ENCODE peak calls at places on chromosomes 1 and 21, in seven cellular contexts. R, P, S, D, G, V and C are unnamed samples.

GRCh38 chr21:37593740-37594471 is 227.3 kb downstream of the DYRK1A start:
- DNase-seq in R (no peak), G (no peak), D (no peak), S (no peak), P (no peak), V (no peak), C (no peak)

GRCh38 chr1:202892501-202892900 is 3.6 kb upstream of the RABIF start:
- DNase-seq in G (no peak), P (peak), S (no peak), D (no peak), R (no peak), V (no peak), C (no peak)

GRCh38 chr1:1292851-1293250 is 12.6 kb downstream of the SCNN1D start:
- DNase-seq in V (no peak), G (no peak), R (no peak), P (no peak), D (no peak), S (no peak), C (no peak)

GRCh38 chr1:205229399-205229861 is 1.7 kb downstream of the TMCC2 start:
- DNase-seq in P (peak), R (no peak), D (peak), S (peak), G (peak), V (no peak), C (no peak)

GRCh38 chr1:94883688-94884087 is 43.2 kb downstream of the CNN3 start:
- DNase-seq in D (no peak), P (no peak), G (no peak), R (no peak), S (peak), V (no peak), C (no peak)

GRCh38 chr1:37325509-37326437 is 148.6 kb upstream of the ZC3H12A start:
- DNase-seq in S (no peak), P (no peak), V (no peak), D (no peak), G (no peak), R (no peak), C (peak)

GRCh38 chr1:26378088-26378878 is 5.7 kb upstream of the ZNF683 start:
- DNase-seq in G (no peak), V (no peak), D (no peak), R (peak), P (peak), S (peak), C (peak)

GRCh38 chr1:40316595-40317393 is at the start of gene COL9A2:
- DNase-seq in G (peak), V (peak), D (peak), S (no peak), P (no peak), R (no peak), C (no peak)

GRCh38 chr1:21174230-21174629 is 2.5 kb downstream of the EIF4G3 start:
- DNase-seq in P (no peak), S (no peak), D (no peak), V (no peak), R (no peak), G (no peak), C (no peak)

GRCh38 chr1:100036718-100037664 is 67.2 kb downstream of the SLC35A3 start:
- DNase-seq in S (peak), V (no peak), R (no peak), D (no peak), G (no peak), P (no peak), C (no peak)

DNA sequence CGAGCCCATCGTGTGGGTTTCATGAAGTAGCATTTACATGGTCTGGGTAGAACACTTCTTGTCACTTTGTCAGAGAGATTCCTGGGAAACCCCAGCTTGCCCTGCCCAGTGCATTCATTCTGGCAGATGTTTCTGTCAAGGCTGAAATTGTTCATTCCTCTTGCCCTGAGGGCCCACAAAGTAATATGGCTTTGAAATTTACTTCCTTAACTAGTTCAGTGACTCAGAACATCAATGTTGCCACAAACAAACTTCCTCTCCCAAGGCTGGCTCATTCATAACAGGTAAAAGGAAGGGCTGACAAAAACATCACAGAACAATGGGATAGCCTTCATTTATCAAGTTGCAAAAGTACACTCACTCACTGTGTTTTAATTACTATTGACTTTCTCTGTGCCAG is 5.0 kb upstream of the KIAA0040 start:
- DNase-seq in S (no peak), D (no peak), R (peak), G (no peak), V (no peak), P (no peak), C (no peak)
- TF ChIP-seq CTCF in S (no peak), D (no peak), R (no peak), G (no peak), V (no peak), P (no peak), C (no peak)

GRCh38 chr1:156489166-156489934 is 11.2 kb downstream of the MEF2D start:
- DNase-seq in G (no peak), D (peak), R (no peak), S (no peak), P (peak), V (no peak), C (no peak)
- TF ChIP-seq CTCF in G (no peak), D (no peak), R (peak), S (peak), P (peak), V (no peak), C (no peak)

GRCh38 chr1:46303038-46303871 is at the start of the genes LRRC41 and UQCRH:
- DNase-seq in G (peak), V (peak), D (peak), R (peak), P (peak), S (peak), C (peak)
- TF ChIP-seq CTCF in G (no peak), V (no peak), D (no peak), R (peak), P (peak), S (no peak), C (no peak)

GRCh38 chr1:150979723-150980056 is 2.4 kb upstream of the ANXA9 start:
- DNase-seq in V (no peak), G (no peak), S (no peak), R (no peak), P (no peak), D (no peak), C (no peak)

GRCh38 chr1:150976879-150977694 is 2.5 kb upstream of the CERS2 start:
- DNase-seq in V (peak), D (no peak), G (peak), S (no peak), P (no peak), R (peak), C (peak)

GRCh38 chr1:150979007-150979722 is 2.9 kb upstream of the ANXA9 start:
- DNase-seq in R (no peak), D (peak), G (peak), V (peak), P (peak), S (peak), C (no peak)

GRCh38 chr1:150981177-150981804 is 801 bp upstream of the ANXA9 start:
- DNase-seq in P (peak), S (no peak), V (no peak), D (peak), R (no peak), G (peak), C (no peak)

DNA sequence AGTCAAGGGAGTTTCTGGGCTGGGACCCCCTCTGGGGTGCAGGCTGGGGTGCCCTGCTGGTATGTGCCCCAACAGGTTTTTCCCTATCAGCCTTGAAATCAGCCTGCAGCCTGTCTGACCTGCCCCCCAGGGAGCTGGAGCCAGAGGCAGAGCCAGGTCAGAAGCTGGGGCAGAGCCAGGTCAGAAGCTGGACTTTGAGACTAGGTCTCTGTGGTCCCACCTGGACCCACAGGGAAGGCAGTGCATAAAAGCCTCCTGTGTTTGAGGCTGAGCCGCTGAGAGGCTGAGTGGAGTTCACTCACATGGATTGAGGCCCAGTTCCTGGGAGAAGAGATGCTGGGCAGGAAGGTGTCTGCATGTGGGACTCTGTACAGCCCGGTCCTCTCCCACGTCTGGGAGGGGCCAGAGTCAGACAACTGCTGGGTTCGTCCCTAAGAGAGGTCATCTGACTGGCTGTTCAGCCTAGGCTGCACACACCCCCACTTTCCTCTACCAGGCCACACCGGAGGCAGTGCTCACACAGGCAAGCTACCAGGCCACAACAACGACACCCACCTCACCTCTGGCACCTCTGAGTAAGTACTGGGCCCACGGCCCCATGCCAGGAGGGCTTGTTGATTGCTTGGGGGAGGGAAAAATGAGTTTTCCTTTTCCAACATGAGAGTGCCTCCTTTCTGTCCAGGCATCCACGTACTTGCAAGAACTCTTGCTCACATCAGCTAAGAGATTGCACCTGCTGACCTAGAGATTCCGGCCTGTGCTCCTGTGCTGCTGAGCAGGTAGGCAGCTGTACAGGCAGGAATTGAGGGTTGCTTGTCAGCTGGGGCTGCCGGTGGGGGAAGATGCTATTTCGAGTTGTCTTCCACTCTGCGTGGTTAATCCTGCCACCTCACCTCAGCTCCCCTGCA is at the start of gene ANXA9:
- DNase-seq in V (no peak), S (peak), R (no peak), D (no peak), P (peak), G (peak), C (no peak)
- TF ChIP-seq CTCF in V (no peak), S (no peak), R (no peak), D (no peak), P (no peak), G (no peak), C (no peak)